ENCODE peak calls at places on chromosomes 1 and 21, in nine cellular contexts. One of them, this sample, is unnamed. For H3K4me1, the result is how much of the 10 kb centered on the place peaks cover.

GRCh38 chr1:40808444-40808843 is 24.9 kb downstream of the KCNQ4 start:
- DNase-seq in IMR-90: no peak
- DNase-seq in Panc1: no peak
- DNase-seq in DND-41: no peak
- DNase-seq in tibial artery: no peak
- DNase-seq in Peyer's patch: no peak
- DNase-seq in heart right ventricle: no peak
- DNase-seq in left ventricle myocardium inferior: no peak
- DNase-seq in MM.1S: no peak
- DNase-seq in this sample: no peak

GRCh38 chr1:101288491-101288944 is 51.7 kb downstream of the S1PR1 start:
- DNase-seq in heart right ventricle: no peak
- DNase-seq in IMR-90: peak
- DNase-seq in left ventricle myocardium inferior: peak
- DNase-seq in Peyer's patch: peak
- DNase-seq in tibial artery: peak
- DNase-seq in DND-41: peak
- DNase-seq in MM.1S: peak
- DNase-seq in Panc1: peak
- DNase-seq in this sample: no peak

GRCh38 chr1:38505950-38506349 is 353.6 kb downstream of the RRAGC start:
- DNase-seq in MM.1S: no peak
- DNase-seq in DND-41: peak
- DNase-seq in Panc1: no peak
- DNase-seq in IMR-90: no peak
- DNase-seq in Peyer's patch: no peak
- DNase-seq in left ventricle myocardium inferior: no peak
- DNase-seq in tibial artery: no peak
- DNase-seq in heart right ventricle: no peak
- DNase-seq in this sample: no peak

GRCh38 chr1:157963713-157964112 is 29.7 kb upstream of the KIRREL1 start:
- DNase-seq in MM.1S: peak
- DNase-seq in heart right ventricle: peak
- DNase-seq in Panc1: peak
- DNase-seq in IMR-90: peak
- DNase-seq in DND-41: peak
- DNase-seq in tibial artery: peak
- DNase-seq in Peyer's patch: peak
- DNase-seq in left ventricle myocardium inferior: peak
- DNase-seq in this sample: peak

GRCh38 chr1:224317383-224318045 is 12.5 kb downstream of the NVL start:
- DNase-seq in MM.1S: no peak
- DNase-seq in IMR-90: no peak
- DNase-seq in Panc1: no peak
- DNase-seq in Peyer's patch: no peak
- DNase-seq in heart right ventricle: no peak
- DNase-seq in tibial artery: no peak
- DNase-seq in left ventricle myocardium inferior: no peak
- DNase-seq in DND-41: no peak
- DNase-seq in this sample: no peak

GRCh38 chr1:56577859-56578663 is 1.3 kb downstream of the PLPP3 start:
- DNase-seq in MM.1S: peak
- DNase-seq in Peyer's patch: peak
- DNase-seq in DND-41: peak
- DNase-seq in heart right ventricle: peak
- DNase-seq in left ventricle myocardium inferior: peak
- DNase-seq in Panc1: no peak
- DNase-seq in IMR-90: peak
- DNase-seq in tibial artery: peak
- DNase-seq in this sample: peak

GRCh38 chr1:117815105-117815812 is 114.2 kb downstream of the GDAP2 start:
- DNase-seq in left ventricle myocardium inferior: no peak
- DNase-seq in Peyer's patch: no peak
- DNase-seq in tibial artery: peak
- DNase-seq in Panc1: no peak
- DNase-seq in DND-41: no peak
- DNase-seq in heart right ventricle: no peak
- DNase-seq in IMR-90: peak
- DNase-seq in MM.1S: no peak
- DNase-seq in this sample: no peak

GRCh38 chr1:112798293-112798692 is 83.2 kb upstream of the PPM1J start:
- DNase-seq in heart right ventricle: no peak
- DNase-seq in MM.1S: no peak
- DNase-seq in Panc1: no peak
- DNase-seq in DND-41: no peak
- DNase-seq in left ventricle myocardium inferior: no peak
- DNase-seq in tibial artery: no peak
- DNase-seq in Peyer's patch: no peak
- DNase-seq in IMR-90: no peak
- DNase-seq in this sample: no peak

DNA sequence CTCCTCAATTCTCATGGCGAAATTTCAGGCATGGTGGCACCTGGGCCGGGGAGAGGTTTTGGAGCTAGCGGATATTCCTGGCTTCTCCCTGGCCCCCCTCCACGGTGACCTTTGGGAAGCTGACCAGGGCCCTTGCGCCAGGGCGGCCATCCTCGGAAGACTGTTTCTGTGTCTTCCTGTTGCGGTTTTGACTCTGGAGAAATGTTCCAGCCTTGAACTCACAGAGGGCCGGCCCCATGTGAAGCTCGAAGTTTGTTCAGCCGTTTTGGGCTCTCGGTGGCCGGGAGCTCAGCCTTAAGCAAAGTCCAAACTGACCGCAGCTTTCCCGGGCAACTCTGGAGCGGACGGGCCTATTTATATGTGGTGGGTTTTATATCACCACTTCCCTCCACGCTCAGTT is 17.0 kb upstream of the WNT4 start:
- DNase-seq in DND-41: no peak
- DNase-seq in tibial artery: no peak
- DNase-seq in IMR-90: no peak
- DNase-seq in heart right ventricle: no peak
- DNase-seq in left ventricle myocardium inferior: no peak
- DNase-seq in Peyer's patch: no peak
- DNase-seq in MM.1S: no peak
- DNase-seq in Panc1: no peak
- DNase-seq in this sample: no peak
- H3K4me1 ChIP-seq in DND-41: under half
- H3K4me1 ChIP-seq in tibial artery: under half
- H3K4me1 ChIP-seq in IMR-90: under half
- H3K4me1 ChIP-seq in heart right ventricle: under half
- H3K4me1 ChIP-seq in left ventricle myocardium inferior: under half
- H3K4me1 ChIP-seq in Peyer's patch: under half
- H3K4me1 ChIP-seq in MM.1S: under half
- H3K4me1 ChIP-seq in Panc1: under half
- H3K4me1 ChIP-seq in this sample: under half

GRCh38 chr1:10513199-10513598 is 38.4 kb downstream of the PEX14 start:
- DNase-seq in heart right ventricle: no peak
- DNase-seq in IMR-90: no peak
- DNase-seq in tibial artery: no peak
- DNase-seq in Peyer's patch: no peak
- DNase-seq in DND-41: peak
- DNase-seq in Panc1: no peak
- DNase-seq in MM.1S: no peak
- DNase-seq in left ventricle myocardium inferior: no peak
- DNase-seq in this sample: no peak

GRCh38 chr1:10516925-10517676 is 42.4 kb downstream of the PEX14 start:
- DNase-seq in MM.1S: no peak
- DNase-seq in Peyer's patch: no peak
- DNase-seq in tibial artery: no peak
- DNase-seq in IMR-90: no peak
- DNase-seq in Panc1: no peak
- DNase-seq in DND-41: no peak
- DNase-seq in left ventricle myocardium inferior: no peak
- DNase-seq in heart right ventricle: no peak
- DNase-seq in this sample: no peak

GRCh38 chr1:10516244-10516643 is 41.5 kb downstream of the PEX14 start:
- DNase-seq in Panc1: no peak
- DNase-seq in MM.1S: no peak
- DNase-seq in Peyer's patch: no peak
- DNase-seq in left ventricle myocardium inferior: no peak
- DNase-seq in heart right ventricle: no peak
- DNase-seq in tibial artery: no peak
- DNase-seq in DND-41: no peak
- DNase-seq in IMR-90: no peak
- DNase-seq in this sample: no peak

GRCh38 chr1:10515627-10516026 is 40.9 kb downstream of the PEX14 start:
- DNase-seq in IMR-90: no peak
- DNase-seq in DND-41: peak
- DNase-seq in heart right ventricle: no peak
- DNase-seq in Panc1: no peak
- DNase-seq in tibial artery: no peak
- DNase-seq in left ventricle myocardium inferior: no peak
- DNase-seq in Peyer's patch: no peak
- DNase-seq in MM.1S: no peak
- DNase-seq in this sample: no peak

DNA sequence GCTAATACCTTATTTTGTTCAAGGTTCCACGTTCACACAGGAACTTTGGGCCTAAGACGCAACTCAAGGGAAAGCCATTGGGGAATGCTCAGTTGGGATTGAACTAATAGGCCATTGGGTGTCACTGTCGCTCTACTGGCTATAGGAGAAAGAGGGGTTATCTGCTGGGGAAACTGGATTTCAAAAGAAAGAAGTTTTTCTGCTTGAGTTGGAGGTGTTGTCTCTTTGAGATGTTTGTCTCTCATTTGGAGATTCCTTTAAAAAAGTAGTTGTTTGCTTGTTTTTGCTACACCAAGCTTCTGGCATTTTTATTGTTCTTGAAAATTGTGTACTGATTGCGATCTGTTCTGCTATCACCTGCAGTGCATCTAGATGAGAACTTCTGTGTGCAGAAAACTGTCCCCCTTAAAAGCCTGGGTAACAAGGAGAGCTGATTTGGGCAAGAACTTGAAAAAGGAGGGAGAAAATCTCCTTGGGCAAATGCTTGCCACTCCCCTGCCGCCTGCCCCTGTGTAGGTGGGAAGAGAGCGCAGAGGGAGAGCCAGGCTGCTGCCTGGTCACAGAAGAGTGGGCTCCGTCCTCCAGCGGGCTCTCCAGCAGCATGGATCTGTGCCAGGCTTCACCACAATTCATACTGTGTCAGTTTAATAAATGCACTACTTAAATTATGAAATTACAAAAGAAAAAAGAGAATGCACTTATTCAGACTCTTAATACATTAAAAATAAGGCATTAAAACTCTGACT is 39.9 kb downstream of the PEX14 start:
- DNase-seq in heart right ventricle: no peak
- DNase-seq in Panc1: peak
- DNase-seq in MM.1S: no peak
- DNase-seq in tibial artery: no peak
- DNase-seq in left ventricle myocardium inferior: no peak
- DNase-seq in Peyer's patch: no peak
- DNase-seq in DND-41: peak
- DNase-seq in IMR-90: peak
- DNase-seq in this sample: no peak
- H3K4me1 ChIP-seq in heart right ventricle: half or more
- H3K4me1 ChIP-seq in Panc1: half or more
- H3K4me1 ChIP-seq in MM.1S: under half
- H3K4me1 ChIP-seq in tibial artery: under half
- H3K4me1 ChIP-seq in left ventricle myocardium inferior: half or more
- H3K4me1 ChIP-seq in Peyer's patch: under half
- H3K4me1 ChIP-seq in DND-41: half or more
- H3K4me1 ChIP-seq in IMR-90: under half
- H3K4me1 ChIP-seq in this sample: half or more

GRCh38 chr21:34878940-34879339 is 170.2 kb downstream of the RUNX1 start:
- DNase-seq in MM.1S: no peak
- DNase-seq in Panc1: no peak
- DNase-seq in left ventricle myocardium inferior: no peak
- DNase-seq in heart right ventricle: no peak
- DNase-seq in tibial artery: no peak
- DNase-seq in Peyer's patch: no peak
- DNase-seq in DND-41: no peak
- DNase-seq in IMR-90: no peak
- DNase-seq in this sample: no peak

GRCh38 chr21:34875830-34876229 is 173.3 kb downstream of the RUNX1 start:
- DNase-seq in Peyer's patch: no peak
- DNase-seq in tibial artery: no peak
- DNase-seq in left ventricle myocardium inferior: no peak
- DNase-seq in MM.1S: no peak
- DNase-seq in IMR-90: peak
- DNase-seq in Panc1: no peak
- DNase-seq in heart right ventricle: no peak
- DNase-seq in DND-41: no peak
- DNase-seq in this sample: no peak

GRCh38 chr21:34877485-34878128 is 171.5 kb downstream of the RUNX1 start:
- DNase-seq in heart right ventricle: no peak
- DNase-seq in MM.1S: no peak
- DNase-seq in IMR-90: no peak
- DNase-seq in tibial artery: no peak
- DNase-seq in left ventricle myocardium inferior: no peak
- DNase-seq in Peyer's patch: no peak
- DNase-seq in DND-41: no peak
- DNase-seq in Panc1: no peak
- DNase-seq in this sample: no peak

GRCh38 chr21:34880401-34880800 is 168.7 kb downstream of the RUNX1 start:
- DNase-seq in IMR-90: no peak
- DNase-seq in Peyer's patch: no peak
- DNase-seq in Panc1: no peak
- DNase-seq in MM.1S: no peak
- DNase-seq in left ventricle myocardium inferior: no peak
- DNase-seq in heart right ventricle: no peak
- DNase-seq in tibial artery: no peak
- DNase-seq in DND-41: no peak
- DNase-seq in this sample: no peak

DNA sequence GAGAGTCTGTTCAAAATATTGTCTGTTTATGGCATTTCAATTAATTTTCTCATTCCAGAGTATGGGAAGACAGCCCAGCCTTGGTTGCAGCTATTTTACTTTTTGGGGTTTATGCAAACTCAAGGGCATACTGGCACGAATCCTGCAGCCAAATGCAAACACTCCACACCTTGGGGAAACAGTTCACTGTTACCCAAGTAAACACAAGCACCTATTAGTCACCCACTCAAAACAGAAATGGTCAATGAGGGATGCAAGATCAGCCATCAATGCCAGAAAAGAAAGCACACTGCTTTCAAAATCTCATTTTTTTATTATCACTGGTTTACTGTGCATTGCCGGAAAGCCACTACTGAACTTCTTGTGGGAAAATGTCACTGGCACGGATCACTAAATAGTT is 170.6 kb downstream of the RUNX1 start:
- DNase-seq in MM.1S: no peak
- DNase-seq in tibial artery: no peak
- DNase-seq in heart right ventricle: no peak
- DNase-seq in Panc1: no peak
- DNase-seq in DND-41: no peak
- DNase-seq in left ventricle myocardium inferior: no peak
- DNase-seq in Peyer's patch: no peak
- DNase-seq in IMR-90: no peak
- DNase-seq in this sample: no peak
- H3K4me1 ChIP-seq in MM.1S: under half
- H3K4me1 ChIP-seq in tibial artery: under half
- H3K4me1 ChIP-seq in heart right ventricle: half or more
- H3K4me1 ChIP-seq in Panc1: under half
- H3K4me1 ChIP-seq in DND-41: half or more
- H3K4me1 ChIP-seq in left ventricle myocardium inferior: under half
- H3K4me1 ChIP-seq in Peyer's patch: under half
- H3K4me1 ChIP-seq in IMR-90: under half
- H3K4me1 ChIP-seq in this sample: under half

GRCh38 chr21:41582866-41583265 is 74.9 kb upstream of the TMPRSS2 start:
- DNase-seq in IMR-90: no peak
- DNase-seq in DND-41: no peak
- DNase-seq in left ventricle myocardium inferior: no peak
- DNase-seq in Peyer's patch: no peak
- DNase-seq in Panc1: no peak
- DNase-seq in tibial artery: no peak
- DNase-seq in heart right ventricle: no peak
- DNase-seq in MM.1S: no peak
- DNase-seq in this sample: no peak

GRCh38 chr21:41582298-41582840 is 74.4 kb upstream of the TMPRSS2 start:
- DNase-seq in Panc1: no peak
- DNase-seq in tibial artery: no peak
- DNase-seq in left ventricle myocardium inferior: no peak
- DNase-seq in MM.1S: no peak
- DNase-seq in DND-41: no peak
- DNase-seq in heart right ventricle: no peak
- DNase-seq in Peyer's patch: no peak
- DNase-seq in IMR-90: no peak
- DNase-seq in this sample: no peak

GRCh38 chr21:41583274-41583790 is 75.4 kb upstream of the TMPRSS2 start:
- DNase-seq in DND-41: no peak
- DNase-seq in Panc1: peak
- DNase-seq in MM.1S: no peak
- DNase-seq in IMR-90: peak
- DNase-seq in tibial artery: no peak
- DNase-seq in left ventricle myocardium inferior: no peak
- DNase-seq in Peyer's patch: no peak
- DNase-seq in heart right ventricle: no peak
- DNase-seq in this sample: no peak

GRCh38 chr21:41580758-41581554 is 73.0 kb upstream of the TMPRSS2 start:
- DNase-seq in left ventricle myocardium inferior: no peak
- DNase-seq in MM.1S: no peak
- DNase-seq in tibial artery: no peak
- DNase-seq in IMR-90: no peak
- DNase-seq in Panc1: no peak
- DNase-seq in DND-41: no peak
- DNase-seq in Peyer's patch: no peak
- DNase-seq in heart right ventricle: no peak
- DNase-seq in this sample: no peak

GRCh38 chr21:41581592-41582228 is 73.8 kb upstream of the TMPRSS2 start:
- DNase-seq in left ventricle myocardium inferior: no peak
- DNase-seq in heart right ventricle: no peak
- DNase-seq in Panc1: no peak
- DNase-seq in DND-41: no peak
- DNase-seq in MM.1S: no peak
- DNase-seq in Peyer's patch: no peak
- DNase-seq in tibial artery: no peak
- DNase-seq in IMR-90: no peak
- DNase-seq in this sample: no peak
- H3K4me1 ChIP-seq in left ventricle myocardium inferior: under half
- H3K4me1 ChIP-seq in heart right ventricle: under half
- H3K4me1 ChIP-seq in Panc1: under half
- H3K4me1 ChIP-seq in DND-41: under half
- H3K4me1 ChIP-seq in MM.1S: under half
- H3K4me1 ChIP-seq in Peyer's patch: under half
- H3K4me1 ChIP-seq in tibial artery: under half
- H3K4me1 ChIP-seq in IMR-90: under half
- H3K4me1 ChIP-seq in this sample: under half

This sample was measured in psoas muscle.